ENCODE peak calls at places on chromosome 18, in ten cellular contexts. A, Q, L, N, J, H, B, D, X and P are unnamed samples.
A peak's percentile ranks its signal among the peaks of the same experiment; 100 is the strongest.

GRCh38 chr18:55275042-55275897 is 312.7 kb downstream of the TCF4 start:
- DNase-seq in A (no peak), Q (peak; percentile 86), L (peak; percentile 28), N (peak; percentile 67), J (peak; percentile 18), H (peak; percentile 58), B (no peak), D (no peak), X (no peak), P (peak; percentile 27)

GRCh38 chr18:46732201-46732600 is 24.7 kb downstream of the ST8SIA5 start:
- DNase-seq in A (no peak), Q (no peak), L (no peak), N (no peak), J (no peak), H (no peak), B (no peak), D (no peak), X (no peak), P (no peak)

GRCh38 chr18:33596178-33596854 is 18.3 kb downstream of the ASXL3 start:
- DNase-seq in A (no peak), Q (peak; percentile 71), L (no peak), N (no peak), J (no peak), H (no peak), B (no peak), D (no peak), X (no peak), P (peak; percentile 90)

GRCh38 chr18:28995319-28995718 is 818.4 kb upstream of the CDH2 start:
- DNase-seq in A (no peak), Q (no peak), L (no peak), N (no peak), J (no peak), H (no peak), B (no peak), D (no peak), X (no peak), P (peak; percentile 20)

GRCh38 chr18:34600118-34600517 is 110.0 kb upstream of the DTNA start:
- DNase-seq in A (no peak), Q (peak; percentile 27), L (no peak), N (no peak), J (no peak), H (no peak), B (no peak), D (no peak), X (no peak), P (peak; percentile 73)

GRCh38 chr18:22985250-22985649 is 52.1 kb downstream of the RBBP8 start:
- DNase-seq in A (no peak), Q (no peak), L (no peak), N (no peak), J (no peak), H (no peak), B (no peak), D (no peak), X (no peak), P (no peak)

GRCh38 chr18:23934252-23934651 is 80.3 kb upstream of the TTC39C start:
- DNase-seq in A (no peak), Q (no peak), L (no peak), N (no peak), J (no peak), H (no peak), B (no peak), D (no peak), X (no peak), P (no peak)

GRCh38 chr18:22547807-22548561 is 130.3 kb upstream of the CTAGE1 start:
- DNase-seq in A (no peak), Q (no peak), L (no peak), N (no peak), J (no peak), H (no peak), B (no peak), D (no peak), X (no peak), P (no peak)

GRCh38 chr18:34783485-34783884 is 73.4 kb downstream of the DTNA start:
- DNase-seq in A (no peak), Q (peak; percentile 54), L (no peak), N (no peak), J (no peak), H (no peak), B (no peak), D (no peak), X (no peak), P (no peak)

GRCh38 chr18:286515-287310 is 18.9 kb upstream of the THOC1 start:
- DNase-seq in A (no peak), Q (peak; percentile 16), L (peak; percentile 25), N (no peak), J (no peak), H (peak; percentile 26), B (no peak), D (no peak), X (no peak), P (peak; percentile 4)

GRCh38 chr18:37539236-37539635 is 26.4 kb downstream of the CELF4 start:
- DNase-seq in A (no peak), Q (no peak), L (no peak), N (no peak), J (no peak), H (peak; percentile 44), B (no peak), D (no peak), X (no peak), P (no peak)

GRCh38 chr18:40851014-40851429 is 1104.0 kb upstream of the PIK3C3 start:
- DNase-seq in A (no peak), Q (peak; percentile 85), L (peak; percentile 66), N (no peak), J (no peak), H (no peak), B (no peak), D (no peak), X (no peak), P (peak; percentile 81)

GRCh38 chr18:74896390-74896991 is 298.8 kb downstream of the ZNF407 start:
- DNase-seq in A (peak; percentile 12), Q (no peak), L (peak; percentile 71), N (no peak), J (no peak), H (peak; percentile 76), B (no peak), D (no peak), X (no peak), P (peak; percentile 67)

GRCh38 chr18:74528478-74528877 is 5.8 kb upstream of the CNDP1 start:
- DNase-seq in A (no peak), Q (no peak), L (peak; percentile 62), N (no peak), J (no peak), H (no peak), B (no peak), D (no peak), X (no peak), P (no peak)

GRCh38 chr18:28075501-28075900 is 101.4 kb downstream of the CDH2 start:
- DNase-seq in A (no peak), Q (no peak), L (no peak), N (no peak), J (no peak), H (no peak), B (no peak), D (no peak), X (no peak), P (no peak)

GRCh38 chr18:12645751-12646203 is 12.1 kb downstream of the SPIRE1 start:
- DNase-seq in A (peak; percentile 69), Q (no peak), L (no peak), N (no peak), J (no peak), H (peak; percentile 31), B (no peak), D (no peak), X (no peak), P (peak; percentile 59)
- H3K4me3 ChIP-seq in A (peak overlapping the region; percentile 10), Q (no peak overlapping the region), L (no peak overlapping the region), N (no peak overlapping the region), J (no peak overlapping the region), H (no peak overlapping the region), B (no peak overlapping the region), D (no peak overlapping the region), X (no peak overlapping the region), P (no peak overlapping the region)

DNA sequence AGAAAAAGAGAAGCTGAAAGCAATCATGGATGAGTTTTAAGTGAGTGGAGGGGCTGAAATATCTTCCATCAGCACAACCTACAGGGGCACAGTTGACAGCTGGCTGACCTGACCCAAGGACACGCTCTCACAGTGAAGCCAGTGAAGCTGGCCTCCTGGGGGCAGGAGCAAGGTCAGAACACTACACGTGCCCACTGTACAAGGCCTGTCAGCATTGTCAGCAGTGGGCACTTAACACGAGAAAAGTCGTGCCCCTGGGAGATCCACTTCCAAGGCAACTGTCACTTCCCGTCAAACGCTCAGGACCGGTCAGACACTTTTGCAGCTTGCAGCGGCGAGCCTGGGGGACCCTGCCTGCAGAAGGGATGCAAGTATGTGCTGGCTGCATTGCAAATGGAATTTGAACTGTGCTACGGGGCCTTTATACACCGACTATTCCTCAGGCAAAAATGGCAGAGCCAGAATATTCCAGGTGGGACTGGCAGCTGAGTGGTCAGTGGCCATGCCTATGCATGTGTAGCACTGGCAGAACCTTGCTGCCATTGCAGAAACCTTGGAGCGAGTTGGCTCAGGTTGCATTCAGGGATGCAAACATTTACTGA is 176.2 kb downstream of the BCL2 start:
- DNase-seq in A (no peak), Q (no peak), L (no peak), N (no peak), J (no peak), H (no peak), B (no peak), D (no peak), X (no peak), P (no peak)
- TF ChIP-seq CTCF in A (no peak), Q (no peak), L (no peak), N (no peak), J (no peak), H (no peak), B (peak; percentile 14), D (no peak), X (no peak), P (no peak)

DNA sequence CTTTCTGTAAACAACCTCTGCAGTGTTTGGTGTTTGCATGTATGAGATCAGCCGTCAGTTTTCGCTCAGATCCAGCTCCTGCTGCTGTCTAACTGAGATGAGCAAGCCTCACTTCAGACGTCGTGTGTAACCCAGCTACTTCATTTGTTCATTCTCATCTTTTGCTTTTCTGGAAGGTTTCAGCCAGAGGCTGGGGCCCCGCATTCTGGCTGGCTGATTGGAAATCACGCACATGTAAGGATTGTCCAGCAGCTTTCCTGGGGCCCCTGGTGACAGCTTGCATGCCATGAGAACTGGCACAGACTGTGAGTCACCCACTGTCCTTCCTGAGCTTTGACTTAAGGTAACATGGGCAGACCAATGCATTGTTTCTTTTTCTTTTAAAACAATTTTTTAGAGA is 49.0 kb downstream of the LDLRAD4 start:
- DNase-seq in A (no peak), Q (no peak), L (no peak), N (no peak), J (no peak), H (no peak), B (no peak), D (no peak), X (no peak), P (no peak)
- H3K27me3 ChIP-seq in A (no peaks in the 10 kb centered on the region), Q (no peaks in the 10 kb centered on the region), L (no peaks in the 10 kb centered on the region), N (no peaks in the 10 kb centered on the region), J (peaks cover 9% of the 10 kb centered on the region), H (no peaks in the 10 kb centered on the region), B (peaks cover 1% of the 10 kb centered on the region), D (peaks cover 56% of the 10 kb centered on the region), X (no peaks in the 10 kb centered on the region), P (no peaks in the 10 kb centered on the region)

DNA sequence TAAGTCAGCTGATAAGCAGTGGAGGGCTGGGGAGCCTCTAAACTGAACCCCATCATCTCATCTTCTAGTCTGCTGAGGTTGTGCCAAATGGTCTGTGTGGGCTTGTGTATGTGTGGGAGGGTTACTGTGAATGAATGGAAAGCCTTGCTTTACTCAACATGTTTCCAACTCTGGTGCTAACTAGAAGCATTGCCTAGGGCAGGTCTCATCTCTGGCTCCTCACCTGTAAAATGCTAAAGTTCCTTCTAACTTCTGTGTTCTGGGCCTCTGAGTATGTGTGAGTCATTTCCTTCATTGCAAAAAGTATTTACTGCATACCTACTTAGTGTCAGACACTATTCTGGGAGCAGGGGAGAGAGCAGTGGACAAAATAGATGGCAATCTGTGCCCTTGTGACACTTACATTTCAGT is 1.3 kb downstream of the LIPG start:
- DNase-seq in A (no peak), Q (peak; percentile 47), L (no peak), N (no peak), J (no peak), H (no peak), B (no peak), D (no peak), X (no peak), P (peak; percentile 92)
- H3K4me3 ChIP-seq in A (no peak overlapping the region), Q (peak overlapping the region; percentile 60), L (no peak overlapping the region), N (no peak overlapping the region), J (no peak overlapping the region), H (peak overlapping the region; percentile 85), B (no peak overlapping the region), D (no peak overlapping the region), X (no peak overlapping the region), P (peak overlapping the region; percentile 47)